ENCODE peak calls at places on chromosomes 11 and 22, in seven cellular contexts. Q, R, U, T, J, G and D are unnamed samples.

GRCh38 chr22:17774928-17775675 is 833 bp upstream of the BID start:
- DNase-seq in U (no peak), T (no peak), G (no peak), Q (no peak), R (no peak), J (no peak), D (no peak)

GRCh38 chr11:109306322-109306721 is 115.7 kb upstream of the C11orf87 start:
- DNase-seq in J (no peak), T (no peak), G (no peak), Q (no peak), R (no peak), U (no peak), D (no peak)

GRCh38 chr22:41288245-41288946 is 2.4 kb upstream of the RANGAP1 start:
- DNase-seq in T (peak; percentile 92), R (no peak), Q (peak; percentile 74), G (no peak), J (no peak), U (no peak), D (no peak)

GRCh38 chr11:93639548-93639947 is 21.9 kb upstream of the CEP295 start:
- DNase-seq in T (no peak), G (no peak), Q (no peak), U (no peak), R (no peak), J (no peak), D (no peak)

GRCh38 chr11:31645747-31646146 is 136.2 kb downstream of the ELP4 start:
- DNase-seq in T (peak; percentile 20), J (peak; percentile 23), G (no peak), U (no peak), R (no peak), Q (peak; percentile 33), D (no peak)

GRCh38 chr22:36899498-36899897 is 13.9 kb upstream of the CSF2RB start:
- DNase-seq in R (no peak), J (no peak), T (no peak), G (no peak), U (no peak), Q (no peak), D (no peak)

GRCh38 chr11:2535673-2536439 is 91.0 kb downstream of the KCNQ1 start:
- DNase-seq in G (no peak), J (no peak), R (no peak), Q (no peak), U (no peak), T (no peak), D (no peak)

GRCh38 chr11:70522613-70523311 is 124.4 kb downstream of the CTTN start:
- DNase-seq in G (no peak), R (no peak), T (no peak), Q (no peak), U (peak; percentile 37), J (no peak), D (no peak)

GRCh38 chr22:31082606-31083376 is 1.7 kb downstream of the SMTN start:
- DNase-seq in R (no peak), T (peak; percentile 60), Q (peak; percentile 69), J (peak; percentile 85), U (peak; percentile 58), G (no peak), D (peak; percentile 66)

GRCh38 chr11:108881136-108881535 is 216.3 kb downstream of the DDX10 start:
- DNase-seq in U (no peak), R (no peak), T (no peak), G (no peak), J (no peak), Q (no peak), D (no peak)

GRCh38 chr22:22207845-22208564 is 36.6 kb upstream of the VPREB1 start:
- DNase-seq in Q (peak; percentile 69), J (peak; percentile 98), T (peak; percentile 53), G (peak; percentile 62), R (peak; percentile 36), U (peak; percentile 77), D (peak; percentile 73)

GRCh38 chr22:45450931-45451651 is 37.6 kb downstream of the RIBC2 start:
- DNase-seq in T (no peak), R (no peak), J (no peak), Q (no peak), G (no peak), U (no peak), D (no peak)

GRCh38 chr22:22666307-22667091 is 22.1 kb downstream of the GGTLC2 start:
- DNase-seq in J (peak; percentile 90), U (no peak), T (peak; percentile 11), Q (no peak), R (no peak), G (no peak), D (peak; percentile 7)

GRCh38 chr11:84825140-84825539 is 802.0 kb downstream of the DLG2 start:
- DNase-seq in J (no peak), R (no peak), Q (no peak), U (no peak), G (no peak), T (no peak), D (peak; percentile 14)

GRCh38 chr22:37318255-37319109 is 36.2 kb downstream of the CYTH4 start:
- DNase-seq in U (no peak), J (no peak), Q (no peak), R (no peak), G (no peak), T (no peak), D (no peak)

GRCh38 chr11:129283141-129283540 is 91.0 kb upstream of the ARHGAP32 start:
- DNase-seq in U (no peak), T (peak; percentile 40), J (no peak), Q (peak; percentile 55), R (no peak), G (no peak), D (peak; percentile 56)

GRCh38 chr11:34044664-34045485 is 6.7 kb upstream of the CAPRIN1 start:
- DNase-seq in Q (peak; percentile 41), T (no peak), G (no peak), U (no peak), J (peak; percentile 91), R (peak; percentile 23), D (peak; percentile 44)

GRCh38 chr22:20436309-20437252 is 1.0 kb downstream of the SCARF2 start:
- DNase-seq in G (no peak), R (no peak), T (no peak), Q (no peak), J (peak; percentile 30), U (peak; percentile 90), D (no peak)

GRCh38 chr11:125451400-125452124 is 44.5 kb downstream of the FEZ1 start:
- DNase-seq in G (no peak), J (peak; percentile 63), R (no peak), U (peak; percentile 80), T (no peak), Q (no peak), D (no peak)
- TF ChIP-seq JUND in G (no peak), J (no peak), R (no peak), U (no peak), T (no peak), Q (no peak), D (no peak)

GRCh38 chr11:86740628-86741488 is 59.5 kb upstream of the PRSS23 start:
- DNase-seq in J (peak; percentile 76), T (peak; percentile 78), Q (peak; percentile 89), R (peak; percentile 58), G (no peak), U (no peak), D (no peak)

GRCh38 chr11:86741489-86742435 is 58.6 kb upstream of the PRSS23 start:
- DNase-seq in U (no peak), J (no peak), T (peak; percentile 81), G (no peak), Q (no peak), R (no peak), D (peak; percentile 52)

GRCh38 chr11:86743223-86744118 is 56.9 kb upstream of the PRSS23 start:
- DNase-seq in U (no peak), J (peak; percentile 89), T (peak; percentile 57), G (no peak), Q (peak; percentile 95), R (no peak), D (no peak)

GRCh38 chr11:86745571-86745970 is 54.8 kb upstream of the PRSS23 start:
- DNase-seq in J (no peak), G (no peak), Q (no peak), U (no peak), T (no peak), R (no peak), D (no peak)

GRCh38 chr11:86742436-86742805 is 57.9 kb upstream of the PRSS23 start:
- DNase-seq in J (no peak), T (no peak), U (no peak), Q (no peak), R (no peak), G (no peak), D (no peak)
- TF ChIP-seq JUND in J (no peak), T (no peak), U (no peak), Q (no peak), R (no peak), G (no peak), D (no peak)

GRCh38 chr11:69385832-69386415 is 92.0 kb downstream of the MYEOV start:
- DNase-seq in R (no peak), Q (no peak), G (no peak), J (no peak), T (no peak), U (no peak), D (no peak)

GRCh38 chr11:69388661-69389060 is 92.8 kb upstream of the LINC01488 start:
- DNase-seq in Q (no peak), R (no peak), J (no peak), U (no peak), G (no peak), T (no peak), D (no peak)

GRCh38 chr11:69386594-69387408 is 92.8 kb downstream of the MYEOV start:
- DNase-seq in T (no peak), U (no peak), G (no peak), J (no peak), R (no peak), Q (no peak), D (no peak)

GRCh38 chr11:69388210-69388609 is 93.3 kb upstream of the LINC01488 start:
- DNase-seq in J (no peak), R (no peak), G (no peak), T (no peak), Q (no peak), U (no peak), D (no peak)

GRCh38 chr11:69387409-69387885 is 93.5 kb downstream of the MYEOV start:
- DNase-seq in T (no peak), J (no peak), R (no peak), U (no peak), G (no peak), Q (no peak), D (no peak)
- TF ChIP-seq JUND in T (no peak), J (no peak), R (no peak), U (no peak), G (no peak), Q (no peak), D (no peak)

DNA sequence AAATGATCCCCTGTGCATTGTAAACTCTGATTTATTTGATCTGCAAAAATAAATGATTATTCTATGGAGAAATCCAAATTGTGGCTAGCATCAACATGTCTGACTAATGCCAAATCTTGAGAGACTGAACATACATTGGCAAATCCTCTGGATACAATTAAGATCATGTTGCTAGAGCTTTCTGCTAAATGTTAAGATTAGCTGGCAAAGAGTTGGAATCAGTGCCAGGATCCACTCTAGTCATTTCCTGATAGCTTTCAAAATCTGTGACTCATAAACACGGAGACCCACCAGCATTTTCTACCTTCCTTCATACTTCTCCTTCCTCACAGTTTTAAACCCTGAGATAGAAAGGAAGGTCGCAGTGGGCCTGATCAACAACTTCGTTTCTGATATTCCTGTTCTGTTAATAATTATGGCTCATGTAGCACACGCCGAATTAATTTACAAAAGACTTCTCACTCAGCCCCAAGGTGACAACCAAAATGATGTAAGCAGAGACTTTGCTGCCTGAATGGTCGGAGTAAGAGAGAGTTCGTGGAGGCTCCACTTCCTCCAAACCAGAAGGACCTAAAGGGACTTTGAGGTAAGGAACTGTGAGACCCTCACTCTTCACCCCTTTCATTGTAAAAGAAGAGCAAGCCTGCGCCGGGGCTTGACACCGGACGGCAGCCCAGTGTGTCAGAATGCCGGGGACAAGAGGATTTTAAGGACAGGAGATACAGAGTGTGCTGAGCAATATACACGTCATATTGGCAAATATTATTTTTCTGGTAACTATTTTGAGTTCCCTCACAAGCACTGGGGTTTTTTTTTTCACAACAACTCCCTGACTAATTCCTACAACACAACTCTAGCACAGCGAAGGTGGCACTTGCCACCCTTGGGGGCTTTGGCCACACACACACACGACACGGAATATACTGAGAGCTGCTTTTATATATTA is 42.0 kb downstream of the SERPINH1 start:
- DNase-seq in J (no peak), G (no peak), Q (no peak), T (no peak), R (no peak), U (no peak), D (no peak)
- TF ChIP-seq JUND in J (no peak), G (no peak), Q (no peak), T (no peak), R (no peak), U (peak; percentile 82), D (no peak)